ENCODE peak calls at places on chromosomes 13 and 19, in seven cellular contexts. N, B, L, A, T, P and J are unnamed samples.
A peak's percentile ranks its signal among the peaks of the same experiment; 100 is the strongest.

GRCh38 chr19:4871711-4872110 is 4.2 kb upstream of the PLIN3 start:
- DNase-seq in N (no peak), B (no peak), L (no peak), A (no peak), T (no peak), P (no peak), J (no peak)

GRCh38 chr13:59201836-59202235 is 961.9 kb downstream of the DIAPH3 start:
- DNase-seq in N (no peak), B (no peak), L (no peak), A (no peak), T (no peak), P (no peak), J (no peak)

GRCh38 chr13:45534604-45535003 is 69.9 kb downstream of the COG3 start:
- DNase-seq in N (no peak), B (no peak), L (no peak), A (no peak), T (no peak), P (no peak), J (no peak)

GRCh38 chr19:1070931-1071791 is 4.2 kb downstream of the ARHGAP45 start:
- DNase-seq in N (no peak), B (no peak), L (no peak), A (no peak), T (no peak), P (no peak), J (no peak)

GRCh38 chr13:74322562-74322961 is 188.4 kb upstream of the KLF12 start:
- DNase-seq in N (no peak), B (no peak), L (no peak), A (no peak), T (no peak), P (no peak), J (no peak)

GRCh38 chr13:23472189-23472588 is 38.7 kb upstream of the SACS start:
- DNase-seq in N (no peak), B (no peak), L (peak; percentile 57), A (no peak), T (no peak), P (no peak), J (no peak)

GRCh38 chr13:46552888-46553520 is at the start of gene LRCH1:
- DNase-seq in N (peak; percentile 66), B (peak; percentile 81), L (peak; percentile 76), A (peak; percentile 49), T (peak; percentile 84), P (peak; percentile 75), J (peak; percentile 85)

GRCh38 chr19:5914946-5915781 is 1.1 kb downstream of the CAPS start:
- DNase-seq in N (no peak), B (no peak), L (no peak), A (no peak), T (peak; percentile 68), P (no peak), J (no peak)

GRCh38 chr19:41096353-41096752 is 8.1 kb downstream of the CYP2A13 start:
- DNase-seq in N (no peak), B (no peak), L (no peak), A (no peak), T (no peak), P (no peak), J (no peak)

GRCh38 chr19:38316477-38317067 is 825 bp upstream of the YIF1B start:
- DNase-seq in N (no peak), B (no peak), L (no peak), A (no peak), T (no peak), P (no peak), J (no peak)

GRCh38 chr19:29761575-29762225 is 46.6 kb upstream of the C19orf12 start:
- DNase-seq in N (no peak), B (no peak), L (no peak), A (no peak), T (no peak), P (no peak), J (no peak)

GRCh38 chr13:80382576-80382975 is 41.6 kb upstream of the SPRY2 start:
- DNase-seq in N (no peak), B (peak; percentile 68), L (no peak), A (peak; percentile 4), T (no peak), P (no peak), J (no peak)

GRCh38 chr13:25847635-25848616 is 203.9 kb downstream of the SHISA2 start:
- DNase-seq in N (no peak), B (no peak), L (no peak), A (no peak), T (no peak), P (no peak), J (no peak)

GRCh38 chr13:21050288-21051197 is 10.8 kb downstream of the LATS2 start:
- DNase-seq in N (no peak), B (no peak), L (no peak), A (no peak), T (no peak), P (no peak), J (peak; percentile 23)

GRCh38 chr13:23563085-23563484 is 7.1 kb upstream of the TNFRSF19 start:
- DNase-seq in N (no peak), B (no peak), L (no peak), A (no peak), T (no peak), P (no peak), J (no peak)

GRCh38 chr19:48818234-48818823 is 7.5 kb upstream of the BCAT2 start:
- DNase-seq in N (peak; percentile 82), B (peak; percentile 98), L (no peak), A (peak; percentile 97), T (peak; percentile 79), P (no peak), J (no peak)